ENCODE peak calls at places on chromosomes 6 and 20, in seven cellular contexts. C is H1; M is neural progenitor cell; H is cardiac muscle cell; Y is CD8-positive, alpha-beta T cell; P is SK-N-SH; R is tibial artery. G is an unnamed sample.

GRCh38 chr6:71510057-71510713 is 221.6 kb downstream of the OGFRL1 start:
- DNase-seq in C (peak), M (peak), H (peak), Y (no peak), P (no peak), R (peak), G (peak)

GRCh38 chr6:64926051-64926450 is 781.0 kb downstream of the EYS start:
- DNase-seq in C (no peak), M (no peak), H (no peak), Y (no peak), P (no peak), R (no peak), G (no peak)

GRCh38 chr6:110334425-110335158 is 23.6 kb downstream of the METTL24 start:
- DNase-seq in C (no peak), M (no peak), H (no peak), Y (no peak), P (no peak), R (no peak), G (no peak)

GRCh38 chr20:49484180-49485140 is 2.0 kb upstream of the KCNB1 start:
- DNase-seq in C (peak), M (peak), H (peak), Y (peak), P (peak), R (peak), G (peak)

GRCh38 chr20:33261465-33261864 is 21.5 kb upstream of the BPIFB1 start:
- DNase-seq in C (no peak), M (no peak), H (no peak), Y (no peak), P (no peak), R (no peak), G (no peak)

GRCh38 chr20:43507150-43508080 is at the start of gene L3MBTL1:
- DNase-seq in C (no peak), M (peak), H (peak), Y (no peak), P (peak), R (no peak), G (peak)

GRCh38 chr6:135325624-135326424 is 144.7 kb downstream of the MYB start:
- DNase-seq in C (no peak), M (no peak), H (peak), Y (no peak), P (no peak), R (no peak), G (no peak)

GRCh38 chr6:112193535-112194051 is 60.8 kb downstream of the LAMA4 start:
- DNase-seq in C (no peak), M (no peak), H (no peak), Y (no peak), P (no peak), R (no peak), G (no peak)

GRCh38 chr6:683742-684440 is 9.0 kb downstream of the EXOC2 start:
- DNase-seq in C (peak), M (peak), H (peak), Y (no peak), P (peak), R (no peak), G (no peak)

GRCh38 chr6:3277251-3277650 is 18.5 kb downstream of the PSMG4 start:
- DNase-seq in C (no peak), M (no peak), H (no peak), Y (no peak), P (no peak), R (no peak), G (no peak)

GRCh38 chr6:33828764-33829731 is 25.2 kb upstream of the MLN start:
- DNase-seq in C (no peak), M (no peak), H (peak), Y (no peak), P (peak), R (no peak), G (no peak)

GRCh38 chr20:17491041-17491440 is 40.1 kb downstream of the BFSP1 start:
- DNase-seq in C (no peak), M (no peak), H (no peak), Y (no peak), P (no peak), R (no peak), G (no peak)

GRCh38 chr6:40799296-40800020 is 212.3 kb upstream of the LRFN2 start:
- DNase-seq in C (no peak), M (no peak), H (no peak), Y (no peak), P (no peak), R (no peak), G (no peak)

GRCh38 chr20:48584391-48585249 is 243.2 kb downstream of the PREX1 start:
- DNase-seq in C (no peak), M (no peak), H (no peak), Y (no peak), P (no peak), R (no peak), G (peak)

GRCh38 chr6:152669894-152670293 is 27.8 kb upstream of the MYCT1 start:
- DNase-seq in C (no peak), M (peak), H (peak), Y (no peak), P (peak), R (no peak), G (no peak)

GRCh38 chr6:30067460-30068139 is 602 bp downstream of the PPP1R11 start:
- DNase-seq in C (no peak), M (peak), H (no peak), Y (no peak), P (peak), R (no peak), G (no peak)

GRCh38 chr6:53244958-53245357 is 96.3 kb upstream of the GCM1 start:
- DNase-seq in C (no peak), M (no peak), H (no peak), Y (no peak), P (no peak), R (no peak), G (no peak)

GRCh38 chr6:138891255-138891986 is 95.5 kb downstream of the ECT2L start:
- DNase-seq in C (no peak), M (no peak), H (no peak), Y (no peak), P (no peak), R (no peak), G (no peak)

GRCh38 chr20:8020314-8021079 is 936 bp upstream of the TMX4 start:
- DNase-seq in C (no peak), M (no peak), H (peak), Y (no peak), P (no peak), R (no peak), G (no peak)

GRCh38 chr6:33878541-33878940 is 74.7 kb upstream of the MLN start:
- DNase-seq in C (no peak), M (no peak), H (no peak), Y (no peak), P (no peak), R (no peak), G (no peak)

GRCh38 chr6:45436544-45437440 is 59.1 kb upstream of the SUPT3H start:
- DNase-seq in C (no peak), M (no peak), H (peak), Y (peak), P (no peak), R (no peak), G (no peak)

GRCh38 chr6:153787341-153787606 is 251.8 kb upstream of the OPRM1 start:
- DNase-seq in C (no peak), M (peak), H (no peak), Y (no peak), P (no peak), R (no peak), G (no peak)

GRCh38 chr6:149318581-149319286 is 1.2 kb downstream of the TAB2 start:
- DNase-seq in C (no peak), M (peak), H (peak), Y (no peak), P (peak), R (no peak), G (no peak)

GRCh38 chr20:21202284-21202683 is 76.4 kb downstream of the KIZ start:
- DNase-seq in C (no peak), M (no peak), H (peak), Y (no peak), P (no peak), R (no peak), G (no peak)

GRCh38 chr6:67839818-67840217 is 795.3 kb upstream of the ADGRB3 start:
- DNase-seq in C (no peak), M (no peak), H (no peak), Y (no peak), P (no peak), R (no peak), G (no peak)
- H3K27ac ChIP-seq in C (no peak), M (no peak), H (no peak), Y (no peak), P (no peak), R (no peak), G (no peak)

GRCh38 chr6:163711071-163711470 is 296.6 kb downstream of the QKI start:
- DNase-seq in C (no peak), M (no peak), H (no peak), Y (no peak), P (no peak), R (no peak), G (no peak)
- H3K4me3 ChIP-seq in C (no peak), M (no peak), H (no peak), Y (no peak), P (no peak), R (no peak), G (no peak)

DNA sequence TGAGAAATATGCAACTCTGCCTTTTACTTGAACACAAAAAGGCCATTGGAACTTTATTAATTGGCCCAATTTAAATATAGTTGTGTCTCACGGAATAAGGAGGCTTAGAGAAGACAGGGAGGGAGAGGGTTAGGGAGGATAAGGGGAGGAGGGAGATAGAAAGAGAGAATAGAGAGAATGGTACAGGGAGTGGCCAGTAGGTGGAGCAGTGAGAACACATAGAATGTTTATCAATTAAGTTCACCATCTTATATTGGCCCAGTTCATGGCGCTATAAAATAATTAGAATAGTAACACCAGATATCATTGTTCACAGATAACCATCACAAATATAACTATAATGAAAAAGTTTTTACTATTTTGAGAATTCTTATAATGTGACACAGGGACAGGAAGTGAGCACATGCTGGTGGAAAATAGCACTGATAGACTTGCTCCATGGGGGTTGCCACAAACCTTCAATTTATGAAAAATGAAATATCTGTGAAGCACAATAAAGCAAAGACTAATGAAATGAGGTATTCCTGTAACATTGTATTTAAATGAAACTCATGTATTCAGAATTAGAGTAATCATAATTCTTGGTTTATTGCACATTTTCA is 374.1 kb upstream of the MANEA start:
- DNase-seq in C (peak), M (peak), H (peak), Y (no peak), P (peak), R (no peak), G (no peak)
- TF ChIP-seq CTCF in C (peak), M (peak), H (peak), Y (peak), P (peak), R (peak), G (peak)

GRCh38 chr6:169188051-169188863 is 65.4 kb downstream of the THBS2 start:
- DNase-seq in C (no peak), M (no peak), H (peak), Y (no peak), P (no peak), R (no peak), G (no peak)

GRCh38 chr6:169190970-169191369 is 62.7 kb downstream of the THBS2 start:
- DNase-seq in C (no peak), M (no peak), H (no peak), Y (no peak), P (no peak), R (no peak), G (no peak)

GRCh38 chr6:169190144-169190584 is 63.5 kb downstream of the THBS2 start:
- DNase-seq in C (no peak), M (no peak), H (peak), Y (no peak), P (no peak), R (peak), G (no peak)

GRCh38 chr6:169189686-169190085 is 64.0 kb downstream of the THBS2 start:
- DNase-seq in C (no peak), M (no peak), H (no peak), Y (no peak), P (no peak), R (no peak), G (no peak)

GRCh38 chr6:169189227-169189626 is 64.4 kb downstream of the THBS2 start:
- DNase-seq in C (no peak), M (no peak), H (no peak), Y (no peak), P (no peak), R (no peak), G (no peak)
- H3K27ac ChIP-seq in C (no peak), M (no peak), H (no peak), Y (no peak), P (no peak), R (peak), G (peak)